ENCODE peak calls at places on chromosomes 16 and 17, in six cellular contexts. H is adrenal gland; R is substantia nigra; W is stimulated activated CD4-positive, alpha-beta T cell treated with anti-CD3 and anti-CD28 coated beads, Interleukin-15, amount 100 ng/mL, for 24 hours; I is CD4-positive, alpha-beta memory T cell; G is NCI-H774. L is an unnamed sample.

GRCh38 chr17:59416184-59416583 is 84.7 kb downstream of the YPEL2 start:
- DNase-seq in G (no peak), H (no peak), R (no peak), W (no peak), I (no peak), L (no peak)

GRCh38 chr17:386145-386876 is 33.7 kb upstream of the RPH3AL start:
- DNase-seq in W (peak; percentile 82), R (peak; percentile 46), H (peak; percentile 75), G (peak; percentile 14), I (peak; percentile 52), L (peak; percentile 93)

GRCh38 chr17:50946891-50947843 is 81.0 kb upstream of the TOB1 start:
- DNase-seq in I (no peak), G (no peak), W (no peak), R (no peak), H (peak; percentile 13), L (no peak)

GRCh38 chr17:57045868-57046671 is 39.0 kb upstream of the AKAP1 start:
- DNase-seq in I (peak; percentile 15), R (no peak), H (peak; percentile 16), G (no peak), W (peak; percentile 37), L (peak; percentile 18)

GRCh38 chr16:3841729-3842508 is 38.6 kb downstream of the CREBBP start:
- DNase-seq in W (no peak), I (no peak), R (no peak), G (no peak), H (no peak), L (no peak)

GRCh38 chr16:29729116-29729521 is 16.7 kb downstream of the C16orf54 start:
- DNase-seq in I (no peak), R (no peak), G (peak; percentile 31), H (peak; percentile 22), W (no peak), L (no peak)

GRCh38 chr17:82943751-82944150 is 103.9 kb upstream of the ZNF750 start:
- DNase-seq in R (no peak), G (no peak), H (no peak), I (no peak), W (no peak), L (peak; percentile 14)

GRCh38 chr17:78341559-78342437 is 18.1 kb downstream of the SOCS3 start:
- DNase-seq in G (peak; percentile 47), W (no peak), R (peak; percentile 55), H (peak; percentile 77), I (no peak), L (peak; percentile 88)

GRCh38 chr16:31531096-31531495 is 3.4 kb downstream of the AHSP start:
- DNase-seq in H (no peak), G (no peak), R (no peak), W (no peak), I (no peak), L (no peak)

GRCh38 chr16:30010817-30011504 is at the start of gene DOC2A:
- DNase-seq in R (no peak), W (peak; percentile 62), H (no peak), G (no peak), I (peak; percentile 24), L (no peak)

GRCh38 chr17:13736915-13737314 is 135.2 kb upstream of the HS3ST3A1 start:
- DNase-seq in W (no peak), R (no peak), G (no peak), H (no peak), I (no peak), L (no peak)

GRCh38 chr17:17781591-17782424 is 55.0 kb downstream of the SREBF1 start:
- DNase-seq in H (peak; percentile 88), R (peak; percentile 78), I (peak; percentile 30), W (peak; percentile 48), G (peak; percentile 24), L (peak; percentile 90)

GRCh38 chr17:21551081-21551881 is 141.0 kb upstream of the KCNJ18 start:
- DNase-seq in I (peak; percentile 75), H (peak; percentile 80), W (peak; percentile 82), G (peak; percentile 32), R (peak; percentile 71), L (peak; percentile 90)

GRCh38 chr16:81494888-81495287 is 50.3 kb downstream of the CMIP start:
- DNase-seq in H (no peak), I (no peak), W (no peak), R (no peak), G (no peak), L (no peak)

GRCh38 chr17:80504671-80505413 is 28.4 kb upstream of the NPTX1 start:
- DNase-seq in H (no peak), I (no peak), R (no peak), W (no peak), G (no peak), L (no peak)

GRCh38 chr17:21774263-21774662 is 81.9 kb downstream of the KCNJ18 start:
- DNase-seq in R (no peak), H (no peak), W (no peak), I (no peak), G (no peak), L (no peak)

GRCh38 chr16:59478806-59479205 is 744.7 kb upstream of the GOT2 start:
- DNase-seq in I (no peak), G (no peak), R (no peak), H (no peak), W (no peak), L (no peak)

GRCh38 chr17:61466246-61466645 is 14.0 kb downstream of the TBX4 start:
- DNase-seq in I (no peak), W (no peak), H (no peak), G (no peak), R (no peak), L (no peak)

GRCh38 chr16:74451951-74452758 is 30.9 kb upstream of the CLEC18B start:
- DNase-seq in I (no peak), R (no peak), W (no peak), G (no peak), H (no peak), L (no peak)

GRCh38 chr17:80058311-80058955 is 22.0 kb downstream of the CCDC40 start:
- DNase-seq in W (no peak), R (no peak), H (no peak), G (no peak), I (no peak), L (no peak)

GRCh38 chr16:84177740-84178070 is 9.2 kb downstream of the TAF1C start:
- DNase-seq in W (peak; percentile 27), R (no peak), H (no peak), I (no peak), G (no peak), L (no peak)

GRCh38 chr17:17999364-18000007 is 26.8 kb downstream of the DRC3 start:
- DNase-seq in W (no peak), G (no peak), R (no peak), I (no peak), H (no peak), L (no peak)

GRCh38 chr16:27321013-27321960 is 7.5 kb downstream of the IL4R start:
- DNase-seq in R (no peak), W (no peak), H (no peak), I (no peak), G (no peak), L (no peak)

GRCh38 chr17:74213897-74214386 is 571 bp downstream of the TTYH2 start:
- DNase-seq in W (peak; percentile 41), G (no peak), I (no peak), H (no peak), R (peak; percentile 46), L (no peak)

GRCh38 chr16:87922250-87922871 is 14.0 kb downstream of the CA5A start:
- DNase-seq in R (no peak), I (no peak), H (peak; percentile 76), G (no peak), W (no peak), L (peak; percentile 71)

GRCh38 chr16:50627419-50627818 is 53.7 kb downstream of the SNX20 start:
- DNase-seq in R (no peak), W (peak; percentile 55), G (no peak), I (peak; percentile 35), H (no peak), L (peak; percentile 72)

GRCh38 chr17:46002311-46002972 is 3.4 kb downstream of the STH start:
- DNase-seq in R (peak; percentile 45), H (peak; percentile 46), W (peak; percentile 78), I (peak; percentile 72), G (peak; percentile 61), L (peak; percentile 54)

GRCh38 chr16:75593825-75594820 is 27.9 kb downstream of the GABARAPL2 start:
- DNase-seq in H (no peak), G (no peak), I (no peak), R (no peak), W (peak; percentile 14), L (no peak)

GRCh38 chr17:32298721-32299578 is 33.3 kb downstream of the RHBDL3 start:
- DNase-seq in I (no peak), H (no peak), W (no peak), G (no peak), R (no peak), L (no peak)

GRCh38 chr17:70123193-70123592 is 46.1 kb upstream of the KCNJ2 start:
- DNase-seq in R (no peak), H (no peak), I (no peak), G (no peak), W (no peak), L (no peak)

GRCh38 chr17:72126575-72127486 is 6.0 kb downstream of the SOX9 start:
- DNase-seq in W (no peak), G (no peak), R (no peak), H (peak; percentile 60), I (no peak), L (peak; percentile 17)

L was measured in heart left ventricle.